ENCODE peak calls at places on chromosomes 6 and 20, in four cellular contexts. One of them, this sample, is unnamed.

GRCh38 chr6:111750753-111751684 is 122.2 kb downstream of the FYN start:
- DNase-seq in activated CD4-positive, alpha-beta T cell treated with anti-CD3 and anti-CD28 coated beads for 48 hours: peak
- DNase-seq in spleen: no peak
- DNase-seq in RWPE1: no peak
- DNase-seq in this sample: no peak

GRCh38 chr6:45658958-45659357 is 281.2 kb upstream of the SUPT3H start:
- DNase-seq in activated CD4-positive, alpha-beta T cell treated with anti-CD3 and anti-CD28 coated beads for 48 hours: no peak
- DNase-seq in RWPE1: no peak
- DNase-seq in spleen: no peak
- DNase-seq in this sample: no peak

GRCh38 chr20:19699132-19699971 is 58.7 kb upstream of the RIN2 start:
- DNase-seq in spleen: no peak
- DNase-seq in activated CD4-positive, alpha-beta T cell treated with anti-CD3 and anti-CD28 coated beads for 48 hours: no peak
- DNase-seq in RWPE1: peak
- DNase-seq in this sample: peak

GRCh38 chr6:119273799-119274595 is 75.6 kb downstream of the MAN1A1 start:
- DNase-seq in activated CD4-positive, alpha-beta T cell treated with anti-CD3 and anti-CD28 coated beads for 48 hours: no peak
- DNase-seq in spleen: no peak
- DNase-seq in RWPE1: peak
- DNase-seq in this sample: peak

GRCh38 chr6:149342525-149342924 is 25.0 kb downstream of the TAB2 start:
- DNase-seq in activated CD4-positive, alpha-beta T cell treated with anti-CD3 and anti-CD28 coated beads for 48 hours: no peak
- DNase-seq in spleen: no peak
- DNase-seq in RWPE1: no peak
- DNase-seq in this sample: no peak

GRCh38 chr6:79269877-79270276 is 35.4 kb upstream of the HMGN3 start:
- DNase-seq in activated CD4-positive, alpha-beta T cell treated with anti-CD3 and anti-CD28 coated beads for 48 hours: no peak
- DNase-seq in spleen: no peak
- DNase-seq in RWPE1: no peak
- DNase-seq in this sample: no peak

GRCh38 chr6:157865249-157865648 is 42.2 kb downstream of the SNX9 start:
- DNase-seq in spleen: no peak
- DNase-seq in activated CD4-positive, alpha-beta T cell treated with anti-CD3 and anti-CD28 coated beads for 48 hours: no peak
- DNase-seq in RWPE1: no peak
- DNase-seq in this sample: peak

GRCh38 chr20:4051413-4052138 is 36.2 kb upstream of the RNF24 start:
- DNase-seq in activated CD4-positive, alpha-beta T cell treated with anti-CD3 and anti-CD28 coated beads for 48 hours: no peak
- DNase-seq in RWPE1: no peak
- DNase-seq in spleen: peak
- DNase-seq in this sample: no peak

GRCh38 chr20:63951398-63952209 is 4.6 kb downstream of the UCKL1 start:
- DNase-seq in activated CD4-positive, alpha-beta T cell treated with anti-CD3 and anti-CD28 coated beads for 48 hours: no peak
- DNase-seq in RWPE1: no peak
- DNase-seq in spleen: peak
- DNase-seq in this sample: no peak

GRCh38 chr6:1538348-1538747 is 71.4 kb upstream of the FOXC1 start:
- DNase-seq in spleen: no peak
- DNase-seq in activated CD4-positive, alpha-beta T cell treated with anti-CD3 and anti-CD28 coated beads for 48 hours: no peak
- DNase-seq in RWPE1: no peak
- DNase-seq in this sample: no peak

GRCh38 chr6:13404115-13404891 is 76.0 kb upstream of the TBC1D7 start:
- DNase-seq in spleen: no peak
- DNase-seq in RWPE1: no peak
- DNase-seq in activated CD4-positive, alpha-beta T cell treated with anti-CD3 and anti-CD28 coated beads for 48 hours: no peak
- DNase-seq in this sample: peak

GRCh38 chr20:14264869-14265268 is 72.5 kb downstream of the FLRT3 start:
- DNase-seq in RWPE1: peak
- DNase-seq in activated CD4-positive, alpha-beta T cell treated with anti-CD3 and anti-CD28 coated beads for 48 hours: no peak
- DNase-seq in spleen: no peak
- DNase-seq in this sample: peak

GRCh38 chr20:42341654-42342053 is 723.5 kb upstream of the CHD6 start:
- DNase-seq in spleen: no peak
- DNase-seq in activated CD4-positive, alpha-beta T cell treated with anti-CD3 and anti-CD28 coated beads for 48 hours: no peak
- DNase-seq in RWPE1: no peak
- DNase-seq in this sample: no peak

GRCh38 chr6:31558631-31559500 is 11.5 kb downstream of the NFKBIL1 start:
- DNase-seq in activated CD4-positive, alpha-beta T cell treated with anti-CD3 and anti-CD28 coated beads for 48 hours: peak
- DNase-seq in RWPE1: no peak
- DNase-seq in spleen: peak
- DNase-seq in this sample: peak

GRCh38 chr20:50569864-50570836 is 60.0 kb downstream of the PTPN1 start:
- DNase-seq in RWPE1: no peak
- DNase-seq in spleen: no peak
- DNase-seq in activated CD4-positive, alpha-beta T cell treated with anti-CD3 and anti-CD28 coated beads for 48 hours: peak
- DNase-seq in this sample: peak